ENCODE peak calls at places on chromosome 18, in ten cellular contexts. One of them, this sample, is unnamed.

GRCh38 chr18:79542876-79543750 is 136.5 kb upstream of the CTDP1 start:
- DNase-seq in vagina: no peak
- DNase-seq in transverse colon: no peak
- DNase-seq in GM23338: no peak
- DNase-seq in prostate gland: no peak
- DNase-seq in K562: no peak
- DNase-seq in suprapubic skin: no peak
- DNase-seq in HCT116: no peak
- DNase-seq in stomach: peak; percentile 20
- DNase-seq in SK-N-SH: no peak
- DNase-seq in this sample: no peak

GRCh38 chr18:28494151-28494550 is 317.2 kb upstream of the CDH2 start:
- DNase-seq in stomach: no peak
- DNase-seq in transverse colon: no peak
- DNase-seq in SK-N-SH: no peak
- DNase-seq in K562: no peak
- DNase-seq in HCT116: no peak
- DNase-seq in vagina: no peak
- DNase-seq in GM23338: no peak
- DNase-seq in suprapubic skin: no peak
- DNase-seq in prostate gland: no peak
- DNase-seq in this sample: no peak

GRCh38 chr18:51391215-51391614 is 193.7 kb upstream of the MEX3C start:
- DNase-seq in GM23338: no peak
- DNase-seq in transverse colon: no peak
- DNase-seq in prostate gland: no peak
- DNase-seq in suprapubic skin: no peak
- DNase-seq in stomach: no peak
- DNase-seq in vagina: no peak
- DNase-seq in SK-N-SH: no peak
- DNase-seq in HCT116: no peak
- DNase-seq in K562: no peak
- DNase-seq in this sample: no peak

GRCh38 chr18:27062802-27063201 is 122.3 kb downstream of the CHST9 start:
- DNase-seq in prostate gland: no peak
- DNase-seq in stomach: no peak
- DNase-seq in SK-N-SH: no peak
- DNase-seq in transverse colon: no peak
- DNase-seq in vagina: no peak
- DNase-seq in suprapubic skin: no peak
- DNase-seq in GM23338: no peak
- DNase-seq in K562: no peak
- DNase-seq in HCT116: no peak
- DNase-seq in this sample: no peak

GRCh38 chr18:27964811-27965210 is 212.1 kb downstream of the CDH2 start:
- DNase-seq in stomach: no peak
- DNase-seq in GM23338: peak; percentile 82
- DNase-seq in transverse colon: no peak
- DNase-seq in prostate gland: no peak
- DNase-seq in SK-N-SH: no peak
- DNase-seq in suprapubic skin: no peak
- DNase-seq in HCT116: no peak
- DNase-seq in K562: no peak
- DNase-seq in vagina: no peak
- DNase-seq in this sample: no peak

GRCh38 chr18:11497585-11497984 is 111.8 kb upstream of the SLC35G4 start:
- DNase-seq in stomach: no peak
- DNase-seq in SK-N-SH: no peak
- DNase-seq in vagina: no peak
- DNase-seq in suprapubic skin: no peak
- DNase-seq in K562: no peak
- DNase-seq in GM23338: no peak
- DNase-seq in transverse colon: no peak
- DNase-seq in prostate gland: no peak
- DNase-seq in HCT116: no peak
- DNase-seq in this sample: no peak

GRCh38 chr18:1048048-1048447 is 143.4 kb downstream of the ADCYAP1 start:
- DNase-seq in stomach: no peak
- DNase-seq in GM23338: no peak
- DNase-seq in vagina: no peak
- DNase-seq in HCT116: no peak
- DNase-seq in SK-N-SH: no peak
- DNase-seq in K562: no peak
- DNase-seq in transverse colon: no peak
- DNase-seq in prostate gland: no peak
- DNase-seq in suprapubic skin: no peak
- DNase-seq in this sample: no peak

GRCh38 chr18:45980229-45980628 is 13.1 kb upstream of the EPG5 start:
- DNase-seq in GM23338: no peak
- DNase-seq in suprapubic skin: no peak
- DNase-seq in vagina: no peak
- DNase-seq in HCT116: no peak
- DNase-seq in K562: no peak
- DNase-seq in transverse colon: no peak
- DNase-seq in stomach: no peak
- DNase-seq in prostate gland: no peak
- DNase-seq in SK-N-SH: no peak
- DNase-seq in this sample: no peak

GRCh38 chr18:47932603-47933002 is 2.1 kb upstream of the SMAD2 start:
- DNase-seq in transverse colon: no peak
- DNase-seq in SK-N-SH: no peak
- DNase-seq in stomach: no peak
- DNase-seq in suprapubic skin: no peak
- DNase-seq in prostate gland: no peak
- DNase-seq in HCT116: no peak
- DNase-seq in K562: no peak
- DNase-seq in vagina: no peak
- DNase-seq in GM23338: peak; percentile 43
- DNase-seq in this sample: no peak

GRCh38 chr18:47931707-47932103 is 1.2 kb upstream of the SMAD2 start:
- DNase-seq in vagina: no peak
- DNase-seq in prostate gland: peak; percentile 17
- DNase-seq in GM23338: peak; percentile 76
- DNase-seq in HCT116: no peak
- DNase-seq in stomach: peak; percentile 32
- DNase-seq in suprapubic skin: no peak
- DNase-seq in transverse colon: peak; percentile 33
- DNase-seq in K562: peak; percentile 14
- DNase-seq in SK-N-SH: peak; percentile 29
- DNase-seq in this sample: no peak

GRCh38 chr18:47935321-47935720 is 4.9 kb upstream of the SMAD2 start:
- DNase-seq in transverse colon: no peak
- DNase-seq in GM23338: no peak
- DNase-seq in SK-N-SH: no peak
- DNase-seq in vagina: no peak
- DNase-seq in suprapubic skin: no peak
- DNase-seq in stomach: no peak
- DNase-seq in prostate gland: no peak
- DNase-seq in K562: no peak
- DNase-seq in HCT116: no peak
- DNase-seq in this sample: no peak

GRCh38 chr18:47932170-47932569 is 1.7 kb upstream of the SMAD2 start:
- DNase-seq in transverse colon: no peak
- DNase-seq in SK-N-SH: no peak
- DNase-seq in vagina: no peak
- DNase-seq in stomach: no peak
- DNase-seq in suprapubic skin: no peak
- DNase-seq in HCT116: no peak
- DNase-seq in prostate gland: no peak
- DNase-seq in GM23338: no peak
- DNase-seq in K562: no peak
- DNase-seq in this sample: no peak

DNA sequence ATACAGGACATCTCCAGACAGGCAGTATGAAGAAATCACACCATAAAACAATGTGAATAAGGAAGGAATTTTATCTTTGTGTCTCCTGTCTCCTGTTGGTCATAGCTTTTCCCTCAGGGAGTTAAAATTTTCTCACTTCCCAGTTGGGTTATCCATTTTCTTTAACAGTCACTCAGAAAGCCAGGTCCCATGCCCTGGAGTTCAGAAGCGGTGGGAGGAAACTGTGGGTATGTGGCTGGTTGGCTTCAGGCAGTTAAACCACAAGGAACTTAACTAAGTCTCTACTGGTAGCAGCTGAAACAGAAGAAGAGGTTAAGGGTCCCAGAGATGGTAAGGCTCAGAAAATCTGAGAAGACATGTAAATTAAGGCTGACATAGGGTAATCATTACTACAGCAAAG is 6.5 kb upstream of the SMAD2 start:
- DNase-seq in K562: no peak
- DNase-seq in vagina: no peak
- DNase-seq in HCT116: no peak
- DNase-seq in GM23338: no peak
- DNase-seq in suprapubic skin: no peak
- DNase-seq in stomach: no peak
- DNase-seq in transverse colon: no peak
- DNase-seq in SK-N-SH: no peak
- DNase-seq in prostate gland: no peak
- DNase-seq in this sample: no peak
- TF ChIP-seq POLR2AphosphoS5 in K562: no peak
- TF ChIP-seq POLR2AphosphoS5 in vagina: no peak
- TF ChIP-seq POLR2AphosphoS5 in HCT116: no peak
- TF ChIP-seq POLR2AphosphoS5 in GM23338: no peak
- TF ChIP-seq POLR2AphosphoS5 in suprapubic skin: no peak
- TF ChIP-seq POLR2AphosphoS5 in stomach: no peak
- TF ChIP-seq POLR2AphosphoS5 in transverse colon: no peak
- TF ChIP-seq POLR2AphosphoS5 in SK-N-SH: no peak
- TF ChIP-seq POLR2AphosphoS5 in prostate gland: no peak
- TF ChIP-seq POLR2AphosphoS5 in this sample: no peak

GRCh38 chr18:77617681-77618080 is 368.0 kb downstream of the GALR1 start:
- DNase-seq in vagina: no peak
- DNase-seq in transverse colon: no peak
- DNase-seq in stomach: no peak
- DNase-seq in suprapubic skin: no peak
- DNase-seq in HCT116: no peak
- DNase-seq in SK-N-SH: no peak
- DNase-seq in GM23338: no peak
- DNase-seq in K562: no peak
- DNase-seq in prostate gland: no peak
- DNase-seq in this sample: no peak
- H3K4me3 ChIP-seq in vagina: no peak overlapping the region
- H3K4me3 ChIP-seq in transverse colon: no peak overlapping the region
- H3K4me3 ChIP-seq in stomach: no peak overlapping the region
- H3K4me3 ChIP-seq in suprapubic skin: no peak overlapping the region
- H3K4me3 ChIP-seq in HCT116: no peak overlapping the region
- H3K4me3 ChIP-seq in SK-N-SH: no peak overlapping the region
- H3K4me3 ChIP-seq in GM23338: no peak overlapping the region
- H3K4me3 ChIP-seq in K562: no peak overlapping the region
- H3K4me3 ChIP-seq in prostate gland: no peak overlapping the region
- H3K4me3 ChIP-seq in this sample: no peak overlapping the region

GRCh38 chr18:63178526-63178880 is 141.1 kb downstream of the BCL2 start:
- DNase-seq in vagina: no peak
- DNase-seq in HCT116: no peak
- DNase-seq in K562: no peak
- DNase-seq in stomach: no peak
- DNase-seq in suprapubic skin: peak; percentile 88
- DNase-seq in GM23338: no peak
- DNase-seq in prostate gland: peak; percentile 51
- DNase-seq in SK-N-SH: no peak
- DNase-seq in transverse colon: peak; percentile 55
- DNase-seq in this sample: peak; percentile 95

GRCh38 chr18:63180971-63181376 is 138.6 kb downstream of the BCL2 start:
- DNase-seq in HCT116: no peak
- DNase-seq in stomach: no peak
- DNase-seq in GM23338: no peak
- DNase-seq in suprapubic skin: no peak
- DNase-seq in K562: no peak
- DNase-seq in prostate gland: no peak
- DNase-seq in vagina: no peak
- DNase-seq in transverse colon: no peak
- DNase-seq in SK-N-SH: no peak
- DNase-seq in this sample: no peak

GRCh38 chr18:63177822-63178525 is 141.6 kb downstream of the BCL2 start:
- DNase-seq in HCT116: no peak
- DNase-seq in vagina: no peak
- DNase-seq in transverse colon: peak; percentile 82
- DNase-seq in K562: no peak
- DNase-seq in prostate gland: peak; percentile 73
- DNase-seq in GM23338: no peak
- DNase-seq in SK-N-SH: no peak
- DNase-seq in stomach: no peak
- DNase-seq in suprapubic skin: no peak
- DNase-seq in this sample: peak; percentile 89

GRCh38 chr18:63180333-63180732 is 139.2 kb downstream of the BCL2 start:
- DNase-seq in stomach: no peak
- DNase-seq in suprapubic skin: no peak
- DNase-seq in K562: no peak
- DNase-seq in HCT116: no peak
- DNase-seq in GM23338: no peak
- DNase-seq in vagina: no peak
- DNase-seq in transverse colon: no peak
- DNase-seq in SK-N-SH: no peak
- DNase-seq in prostate gland: no peak
- DNase-seq in this sample: no peak

DNA sequence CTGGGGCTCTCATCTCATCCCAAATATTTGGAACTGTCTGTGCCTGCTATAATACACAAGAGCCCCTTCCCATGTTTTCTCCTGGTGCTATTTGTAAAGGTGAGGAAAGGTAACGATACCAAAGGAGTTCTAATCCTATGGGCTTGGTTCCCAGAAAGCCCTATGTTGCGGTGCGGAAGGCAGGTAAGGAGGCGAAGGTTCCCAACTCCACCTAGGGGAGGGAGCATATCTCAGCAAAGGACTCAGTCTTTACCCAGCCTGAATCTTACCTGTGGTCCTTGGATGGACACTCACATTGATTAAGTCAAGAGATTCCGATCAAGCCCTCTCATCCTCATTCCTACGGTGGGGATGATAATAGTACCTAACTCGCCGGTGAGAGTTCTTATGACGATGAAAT is 140.1 kb downstream of the BCL2 start:
- DNase-seq in K562: no peak
- DNase-seq in suprapubic skin: no peak
- DNase-seq in SK-N-SH: no peak
- DNase-seq in prostate gland: no peak
- DNase-seq in GM23338: peak; percentile 38
- DNase-seq in vagina: no peak
- DNase-seq in stomach: no peak
- DNase-seq in transverse colon: no peak
- DNase-seq in HCT116: no peak
- DNase-seq in this sample: no peak
- H3K4me1 ChIP-seq in K562: no peaks in the 10 kb centered on the region
- H3K4me1 ChIP-seq in suprapubic skin: peaks cover 45% of the 10 kb centered on the region
- H3K4me1 ChIP-seq in SK-N-SH: peaks cover 17% of the 10 kb centered on the region
- H3K4me1 ChIP-seq in prostate gland: peaks cover 9% of the 10 kb centered on the region
- H3K4me1 ChIP-seq in GM23338: peaks cover 12% of the 10 kb centered on the region
- H3K4me1 ChIP-seq in vagina: peaks cover 81% of the 10 kb centered on the region
- H3K4me1 ChIP-seq in stomach: peaks cover 54% of the 10 kb centered on the region
- H3K4me1 ChIP-seq in transverse colon: peaks cover 66% of the 10 kb centered on the region
- H3K4me1 ChIP-seq in HCT116: no peaks in the 10 kb centered on the region
- H3K4me1 ChIP-seq in this sample: no peaks in the 10 kb centered on the region

DNA sequence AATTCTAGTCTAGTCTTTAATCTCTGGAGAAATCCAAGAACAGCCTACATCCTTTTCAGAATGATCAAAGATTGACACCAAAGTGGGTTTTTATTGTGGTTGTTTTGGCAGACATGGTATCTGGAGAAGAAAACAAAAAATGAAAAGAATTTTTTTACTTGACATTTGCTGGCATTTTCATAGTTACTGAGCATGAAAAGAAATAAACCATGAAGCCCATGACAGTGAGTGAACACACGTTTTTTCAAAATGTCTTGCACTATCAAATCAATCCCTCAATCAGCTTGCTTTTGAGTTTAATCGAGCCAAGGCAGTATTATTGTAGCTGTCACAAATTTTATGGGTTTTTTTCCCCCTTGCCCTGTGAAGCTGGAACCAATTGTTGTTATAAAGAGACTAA is 125.3 kb downstream of the CCBE1 start:
- DNase-seq in suprapubic skin: no peak
- DNase-seq in stomach: no peak
- DNase-seq in K562: no peak
- DNase-seq in SK-N-SH: no peak
- DNase-seq in GM23338: no peak
- DNase-seq in vagina: no peak
- DNase-seq in prostate gland: no peak
- DNase-seq in transverse colon: no peak
- DNase-seq in HCT116: no peak
- DNase-seq in this sample: no peak
- TF ChIP-seq POLR2AphosphoS5 in suprapubic skin: no peak
- TF ChIP-seq POLR2AphosphoS5 in stomach: no peak
- TF ChIP-seq POLR2AphosphoS5 in K562: no peak
- TF ChIP-seq POLR2AphosphoS5 in SK-N-SH: no peak
- TF ChIP-seq POLR2AphosphoS5 in GM23338: no peak
- TF ChIP-seq POLR2AphosphoS5 in vagina: no peak
- TF ChIP-seq POLR2AphosphoS5 in prostate gland: no peak
- TF ChIP-seq POLR2AphosphoS5 in transverse colon: no peak
- TF ChIP-seq POLR2AphosphoS5 in HCT116: no peak
- TF ChIP-seq POLR2AphosphoS5 in this sample: no peak